ENCODE peak calls at places on chromosomes 3 and 15, in seven cellular contexts. S is neural crest cell, P is mesothelial cell of epicardium, T is epithelial cell of esophagus, D is astrocyte, N is astrocyte of the spinal cord, J is cardiac muscle cell. B is an unnamed sample.

GRCh38 chr15:68384451-68385239 is 47.3 kb downstream of the ITGA11 start:
- DNase-seq in S (no peak), P (peak; percentile 29), T (peak; percentile 63), J (peak; percentile 94), D (peak; percentile 94), N (peak; percentile 91), B (peak; percentile 10)

GRCh38 chr3:4841225-4841624 is 138.0 kb upstream of the BHLHE40 start:
- DNase-seq in D (peak; percentile 42), S (no peak), N (no peak), J (no peak), P (no peak), T (no peak), B (no peak)

GRCh38 chr15:94232107-94232506 is 746 bp downstream of the MCTP2 start:
- DNase-seq in T (peak; percentile 28), D (no peak), N (no peak), P (no peak), S (no peak), J (no peak), B (no peak)

GRCh38 chr15:56699743-56700142 is 33.6 kb downstream of the ZNF280D start:
- DNase-seq in S (no peak), T (peak; percentile 16), P (no peak), J (no peak), N (no peak), D (no peak), B (no peak)

GRCh38 chr3:140994316-140994715 is 52.7 kb downstream of the SLC25A36 start:
- DNase-seq in S (no peak), T (no peak), J (no peak), N (peak; percentile 17), P (no peak), D (peak; percentile 41), B (no peak)

GRCh38 chr3:129534428-129535027 is 6.1 kb downstream of the RHO start:
- DNase-seq in J (no peak), P (no peak), D (no peak), T (no peak), S (no peak), N (no peak), B (no peak)

GRCh38 chr15:71083349-71083748 is 31.9 kb upstream of the THSD4 start:
- DNase-seq in D (peak; percentile 91), N (peak; percentile 41), P (no peak), S (no peak), T (no peak), J (peak; percentile 65), B (no peak)

GRCh38 chr3:29430558-29430971 is 149.7 kb downstream of the RBMS3 start:
- DNase-seq in N (peak; percentile 76), P (no peak), S (no peak), J (peak; percentile 71), T (no peak), D (peak; percentile 78), B (no peak)

GRCh38 chr3:128133273-128133883 is 9.8 kb upstream of the RUVBL1 start:
- DNase-seq in T (peak; percentile 67), J (peak; percentile 84), P (no peak), S (peak; percentile 35), N (peak; percentile 61), D (peak; percentile 34), B (no peak)

GRCh38 chr15:94105760-94106159 is 125.6 kb upstream of the MCTP2 start:
- DNase-seq in S (no peak), T (peak; percentile 76), P (no peak), D (peak; percentile 22), J (no peak), N (no peak), B (no peak)

GRCh38 chr15:65303687-65304392 is 637 bp upstream of the RNU5B-1 start:
- DNase-seq in D (peak; percentile 34), T (peak; percentile 79), J (peak; percentile 70), P (peak; percentile 66), S (no peak), N (peak; percentile 56), B (no peak)

GRCh38 chr3:144586382-144586781 is 614.8 kb downstream of the DIPK2A start:
- DNase-seq in N (peak; percentile 9), D (peak; percentile 4), J (peak; percentile 62), P (no peak), T (no peak), S (no peak), B (no peak)

GRCh38 chr3:188578579-188579363 is 424.8 kb downstream of the LPP start:
- DNase-seq in N (peak; percentile 86), P (no peak), D (peak; percentile 96), S (no peak), T (peak; percentile 72), J (peak; percentile 94), B (no peak)

GRCh38 chr15:38647683-38648082 is 83.1 kb upstream of the RASGRP1 start:
- DNase-seq in P (no peak), D (peak; percentile 4), T (peak; percentile 74), S (no peak), N (peak; percentile 2), J (peak; percentile 47), B (no peak)
- TF ChIP-seq CTCF in P (no peak), D (peak; percentile 26), T (peak; percentile 70), S (peak; percentile 51), N (peak; percentile 52), J (peak; percentile 47), B (no peak)

GRCh38 chr15:100926258-100926657 is 7.1 kb downstream of the LRRK1 start:
- DNase-seq in P (no peak), J (no peak), N (no peak), T (no peak), D (no peak), S (no peak), B (no peak)
- TF ChIP-seq CTCF in P (no peak), J (peak; percentile 6), N (no peak), T (no peak), D (no peak), S (no peak), B (no peak)

DNA sequence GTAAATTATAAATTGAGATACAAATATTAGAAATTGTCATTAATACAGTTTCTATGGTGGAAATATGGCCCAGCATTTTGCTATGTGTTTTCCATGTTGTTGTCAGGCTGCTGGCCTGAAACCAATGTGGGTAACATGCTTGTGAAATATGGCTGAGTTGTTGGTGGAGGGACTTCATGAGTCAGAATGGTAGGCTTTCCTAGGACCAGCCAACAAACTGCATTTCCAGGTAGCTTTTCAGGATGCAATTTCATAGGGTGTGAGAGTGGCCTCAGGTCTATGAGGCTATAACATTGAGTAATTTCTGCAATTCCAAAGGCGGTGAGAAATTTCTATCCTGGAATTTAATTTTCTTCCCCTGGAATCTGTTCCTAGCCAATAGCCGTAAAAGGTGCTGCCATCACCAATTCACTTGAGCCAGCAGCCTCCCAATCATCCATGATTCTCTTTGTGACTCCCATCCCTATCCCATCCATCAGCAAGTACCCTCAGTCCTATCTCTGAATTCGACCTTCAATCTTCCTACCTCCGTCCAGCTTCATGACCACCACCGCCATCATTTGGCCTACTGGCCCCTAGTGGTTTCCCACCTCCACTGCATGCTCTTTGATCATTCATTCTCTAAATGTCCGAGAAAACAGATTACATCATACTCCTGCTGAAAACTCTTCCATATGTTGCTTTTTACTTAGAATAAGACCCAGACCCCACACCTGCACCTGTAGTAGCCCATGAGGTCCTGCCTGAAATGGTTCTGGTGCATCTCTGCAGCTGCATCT is 276.6 kb upstream of the CFAP20DC start:
- DNase-seq in D (peak; percentile 6), J (no peak), T (peak; percentile 89), S (no peak), N (no peak), P (no peak), B (no peak)
- TF ChIP-seq CTCF in D (peak; percentile 48), J (no peak), T (no peak), S (peak; percentile 50), N (peak; percentile 28), P (peak; percentile 51), B (no peak)

GRCh38 chr3:41301548-41301947 is 102.2 kb downstream of the CTNNB1 start:
- DNase-seq in D (no peak), J (no peak), P (no peak), T (peak; percentile 50), N (no peak), S (no peak), B (no peak)
- TF ChIP-seq CTCF in D (no peak), J (no peak), P (no peak), T (no peak), N (no peak), S (no peak), B (no peak)

GRCh38 chr3:67534594-67534993 is 119.8 kb downstream of the SUCLG2 start:
- DNase-seq in S (no peak), N (no peak), D (no peak), P (no peak), J (no peak), T (no peak), B (no peak)

DNA sequence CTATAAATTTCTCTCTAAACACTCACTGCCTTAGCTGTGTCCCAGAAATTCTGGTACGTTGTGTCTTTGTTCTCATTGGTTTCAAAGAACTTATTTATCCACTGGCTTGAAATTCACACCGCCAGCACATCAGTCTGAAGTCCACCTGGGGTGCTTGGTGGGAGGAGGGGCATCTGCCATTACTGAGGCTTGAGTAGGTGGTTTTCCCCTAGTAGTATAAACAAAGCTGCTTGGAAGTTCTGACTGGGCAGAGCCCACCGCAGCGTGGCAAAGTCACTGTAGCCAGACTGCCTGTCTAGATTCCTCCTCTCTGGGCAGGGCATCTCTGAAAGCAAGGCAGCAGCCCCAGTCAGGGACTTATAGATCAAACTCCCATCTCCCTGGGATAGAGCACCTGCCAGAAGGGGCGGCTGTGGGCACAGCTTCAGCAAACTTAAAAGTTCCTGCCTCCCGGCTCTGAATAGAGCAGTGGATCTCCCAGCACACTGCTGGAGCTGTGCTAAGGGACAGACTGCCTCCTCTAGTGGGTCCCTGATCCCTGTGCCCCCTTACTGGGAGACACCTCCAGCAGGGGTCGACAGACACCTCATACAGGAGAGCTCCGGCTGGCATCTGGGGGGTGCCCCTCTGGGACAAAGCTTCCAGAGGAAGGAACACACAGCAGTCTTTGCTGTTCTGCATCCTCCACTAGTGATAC is 114.1 kb downstream of the SUCLG2 start:
- DNase-seq in P (no peak), S (no peak), T (no peak), D (no peak), N (no peak), J (no peak), B (no peak)
- TF ChIP-seq CTCF in P (no peak), S (no peak), T (no peak), D (no peak), N (no peak), J (no peak), B (no peak)

DNA sequence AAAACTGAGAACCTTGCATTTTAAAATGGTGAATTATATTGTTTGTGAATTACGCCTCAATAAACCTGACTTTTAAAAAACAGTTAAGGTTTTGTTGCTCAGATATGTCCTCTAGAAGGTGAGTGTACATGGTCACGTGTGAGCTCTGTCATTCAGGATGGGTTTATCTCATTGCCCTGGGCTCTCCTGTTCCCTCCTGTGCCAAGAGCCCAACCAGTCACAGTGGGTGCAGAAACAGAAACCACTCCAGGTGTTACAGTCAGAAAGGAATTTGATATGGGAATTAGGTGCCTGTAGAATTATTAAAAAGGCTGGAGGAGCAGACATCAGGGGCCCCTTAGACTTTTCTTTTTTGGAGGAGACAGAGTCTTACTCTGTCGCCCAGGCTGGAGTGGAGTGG is 196.4 kb downstream of the STT3B start:
- DNase-seq in D (no peak), N (no peak), S (no peak), J (no peak), T (peak; percentile 55), P (no peak), B (no peak)
- TF ChIP-seq CTCF in D (no peak), N (no peak), S (no peak), J (no peak), T (no peak), P (no peak), B (no peak)

GRCh38 chr3:193843447-193844301 is 250.7 kb downstream of the OPA1 start:
- DNase-seq in J (no peak), D (no peak), N (no peak), S (no peak), P (no peak), T (peak; percentile 42), B (no peak)
- TF ChIP-seq CTCF in J (no peak), D (no peak), N (no peak), S (no peak), P (no peak), T (no peak), B (no peak)